ENCODE peak calls at places on chromosomes 5 and 9, in six cellular contexts. One of them, this sample, is unnamed.
A peak's percentile ranks its signal among the peaks of the same experiment; 100 is the strongest.

GRCh38 chr9:89428222-89428761 is 69.6 kb downstream of the SEMA4D start:
- DNase-seq in endothelial cell of umbilical vein: no peak
- DNase-seq in fibroblast of villous mesenchyme: no peak
- DNase-seq in heart right ventricle: no peak
- DNase-seq in astrocyte: no peak
- DNase-seq in esophagus squamous epithelium: no peak
- DNase-seq in this sample: no peak

GRCh38 chr9:112094948-112095779 is 79.9 kb downstream of the SUSD1 start:
- DNase-seq in heart right ventricle: no peak
- DNase-seq in esophagus squamous epithelium: no peak
- DNase-seq in astrocyte: no peak
- DNase-seq in endothelial cell of umbilical vein: peak; percentile 13
- DNase-seq in fibroblast of villous mesenchyme: no peak
- DNase-seq in this sample: no peak

GRCh38 chr9:123191660-123192059 is 76.7 kb downstream of the STRBP start:
- DNase-seq in esophagus squamous epithelium: no peak
- DNase-seq in fibroblast of villous mesenchyme: no peak
- DNase-seq in astrocyte: no peak
- DNase-seq in heart right ventricle: no peak
- DNase-seq in endothelial cell of umbilical vein: no peak
- DNase-seq in this sample: no peak

GRCh38 chr9:96616817-96617438 is 2.7 kb downstream of the CDC14B start:
- DNase-seq in heart right ventricle: no peak
- DNase-seq in astrocyte: no peak
- DNase-seq in esophagus squamous epithelium: no peak
- DNase-seq in endothelial cell of umbilical vein: no peak
- DNase-seq in fibroblast of villous mesenchyme: no peak
- DNase-seq in this sample: no peak

GRCh38 chr9:89386797-89387196 is 68.5 kb downstream of the SECISBP2 start:
- DNase-seq in endothelial cell of umbilical vein: no peak
- DNase-seq in esophagus squamous epithelium: no peak
- DNase-seq in fibroblast of villous mesenchyme: no peak
- DNase-seq in astrocyte: no peak
- DNase-seq in heart right ventricle: peak; percentile 35
- DNase-seq in this sample: no peak

GRCh38 chr5:157295247-157295646 is 29.3 kb downstream of the CYFIP2 start:
- DNase-seq in endothelial cell of umbilical vein: no peak
- DNase-seq in esophagus squamous epithelium: no peak
- DNase-seq in astrocyte: no peak
- DNase-seq in heart right ventricle: no peak
- DNase-seq in fibroblast of villous mesenchyme: no peak
- DNase-seq in this sample: no peak

GRCh38 chr5:53507013-53507412 is 26.6 kb downstream of the FST start:
- DNase-seq in astrocyte: no peak
- DNase-seq in heart right ventricle: no peak
- DNase-seq in fibroblast of villous mesenchyme: no peak
- DNase-seq in esophagus squamous epithelium: no peak
- DNase-seq in endothelial cell of umbilical vein: no peak
- DNase-seq in this sample: no peak

GRCh38 chr5:45696206-45696836 is at the start of gene HCN1:
- DNase-seq in fibroblast of villous mesenchyme: peak; percentile 18
- DNase-seq in endothelial cell of umbilical vein: peak; percentile 73
- DNase-seq in heart right ventricle: peak; percentile 59
- DNase-seq in astrocyte: peak; percentile 55
- DNase-seq in esophagus squamous epithelium: no peak
- DNase-seq in this sample: peak; percentile 78

GRCh38 chr5:102481044-102481715 is 17.6 kb downstream of the SLCO6A1 start:
- DNase-seq in heart right ventricle: no peak
- DNase-seq in astrocyte: peak; percentile 32
- DNase-seq in endothelial cell of umbilical vein: no peak
- DNase-seq in fibroblast of villous mesenchyme: no peak
- DNase-seq in esophagus squamous epithelium: no peak
- DNase-seq in this sample: no peak

GRCh38 chr9:111943746-111944145 is 47.1 kb downstream of the UGCG start:
- DNase-seq in astrocyte: no peak
- DNase-seq in fibroblast of villous mesenchyme: no peak
- DNase-seq in esophagus squamous epithelium: no peak
- DNase-seq in heart right ventricle: no peak
- DNase-seq in endothelial cell of umbilical vein: no peak
- DNase-seq in this sample: no peak

GRCh38 chr5:136769900-136770684 is 404.7 kb upstream of the TRPC7 start:
- DNase-seq in endothelial cell of umbilical vein: peak; percentile 66
- DNase-seq in astrocyte: peak; percentile 29
- DNase-seq in fibroblast of villous mesenchyme: peak; percentile 88
- DNase-seq in esophagus squamous epithelium: no peak
- DNase-seq in heart right ventricle: peak; percentile 40
- DNase-seq in this sample: peak; percentile 68

GRCh38 chr5:147869112-147869511 is 9.4 kb upstream of the SCGB3A2 start:
- DNase-seq in astrocyte: no peak
- DNase-seq in endothelial cell of umbilical vein: no peak
- DNase-seq in heart right ventricle: no peak
- DNase-seq in fibroblast of villous mesenchyme: no peak
- DNase-seq in esophagus squamous epithelium: no peak
- DNase-seq in this sample: no peak

DNA sequence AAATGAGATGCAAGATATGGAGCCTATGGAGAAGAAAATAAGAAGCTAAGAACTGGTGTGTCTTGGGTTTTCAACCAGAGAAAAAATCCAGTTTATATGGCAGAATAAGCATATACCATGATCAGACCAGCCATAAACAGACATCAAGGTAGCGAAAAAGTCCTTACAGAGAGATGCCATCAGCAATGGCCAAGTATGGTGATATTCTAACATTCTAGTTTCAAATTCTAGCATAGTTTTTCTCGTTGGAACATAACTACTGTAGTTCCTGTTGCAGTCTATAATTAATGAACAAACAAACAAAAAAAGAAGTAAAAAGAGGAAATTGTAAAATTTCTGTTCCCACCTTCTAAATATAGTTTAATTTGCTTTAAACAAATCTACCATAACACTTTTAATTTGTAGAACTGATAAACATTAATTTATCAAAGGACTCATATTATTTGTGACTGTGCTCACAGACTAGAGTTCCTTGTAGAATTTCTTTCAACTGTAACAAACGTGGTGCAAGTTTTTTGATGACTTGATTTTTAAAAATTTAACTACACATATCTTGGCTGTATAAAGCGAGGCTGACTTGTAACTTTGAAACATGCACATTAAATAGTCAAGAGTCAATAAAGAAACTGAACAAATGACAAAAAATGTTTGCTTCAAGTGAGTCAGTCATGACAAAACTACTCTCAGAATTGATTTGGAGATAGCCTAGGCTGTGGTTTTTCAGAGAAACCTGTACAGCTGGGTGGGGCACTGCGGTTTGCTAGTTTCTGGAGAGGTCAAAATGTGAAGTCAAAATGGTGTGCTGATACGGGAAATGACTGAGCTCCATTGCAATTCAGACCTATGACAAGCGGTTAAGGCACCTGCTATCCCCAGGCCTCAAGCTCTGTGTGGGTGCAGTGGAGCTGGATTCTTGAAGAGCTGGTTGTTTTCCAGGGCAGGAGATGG is 10.1 kb upstream of the CD180 start:
- DNase-seq in esophagus squamous epithelium: no peak
- DNase-seq in astrocyte: peak; percentile 97
- DNase-seq in heart right ventricle: no peak
- DNase-seq in endothelial cell of umbilical vein: peak; percentile 13
- DNase-seq in fibroblast of villous mesenchyme: peak; percentile 45
- DNase-seq in this sample: peak; percentile 94
- H3K4me3 ChIP-seq in esophagus squamous epithelium: no peak overlapping the region
- H3K4me3 ChIP-seq in astrocyte: no peak overlapping the region
- H3K4me3 ChIP-seq in heart right ventricle: no peak overlapping the region
- H3K4me3 ChIP-seq in endothelial cell of umbilical vein: no peak overlapping the region
- H3K4me3 ChIP-seq in fibroblast of villous mesenchyme: no peak overlapping the region
- H3K4me3 ChIP-seq in this sample: no peak overlapping the region

DNA sequence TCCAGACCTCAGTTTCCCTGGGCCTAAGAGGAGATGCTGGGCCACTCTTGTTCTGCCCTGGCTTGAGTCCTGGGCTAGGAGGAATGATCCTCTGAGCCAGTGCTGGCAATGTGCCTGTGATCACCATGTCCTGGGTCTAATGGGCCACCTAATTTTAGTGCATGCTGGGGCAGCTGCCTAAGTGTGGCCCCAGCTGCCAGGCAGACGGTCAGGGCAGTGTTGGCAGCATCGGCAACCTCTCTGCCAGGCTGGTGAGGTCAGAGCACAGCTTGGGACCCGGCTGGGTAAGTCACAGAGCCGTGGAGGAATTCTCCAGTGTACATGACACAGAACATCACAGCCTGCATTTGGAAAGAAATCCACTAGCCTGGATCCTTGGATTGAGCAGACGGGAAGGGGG is 21.4 kb upstream of the PITX1 start:
- DNase-seq in heart right ventricle: peak; percentile 70
- DNase-seq in endothelial cell of umbilical vein: no peak
- DNase-seq in astrocyte: no peak
- DNase-seq in fibroblast of villous mesenchyme: no peak
- DNase-seq in esophagus squamous epithelium: no peak
- DNase-seq in this sample: no peak
- H3K4me3 ChIP-seq in heart right ventricle: no peak overlapping the region
- H3K4me3 ChIP-seq in endothelial cell of umbilical vein: no peak overlapping the region
- H3K4me3 ChIP-seq in astrocyte: no peak overlapping the region
- H3K4me3 ChIP-seq in fibroblast of villous mesenchyme: no peak overlapping the region
- H3K4me3 ChIP-seq in esophagus squamous epithelium: no peak overlapping the region
- H3K4me3 ChIP-seq in this sample: no peak overlapping the region

GRCh38 chr5:73215525-73215890 is 42.5 kb downstream of the TMEM174 start:
- DNase-seq in fibroblast of villous mesenchyme: no peak
- DNase-seq in astrocyte: no peak
- DNase-seq in heart right ventricle: no peak
- DNase-seq in esophagus squamous epithelium: no peak
- DNase-seq in endothelial cell of umbilical vein: no peak
- DNase-seq in this sample: no peak

GRCh38 chr5:73214921-73215490 is 42.0 kb downstream of the TMEM174 start:
- DNase-seq in fibroblast of villous mesenchyme: no peak
- DNase-seq in endothelial cell of umbilical vein: no peak
- DNase-seq in astrocyte: no peak
- DNase-seq in heart right ventricle: no peak
- DNase-seq in esophagus squamous epithelium: no peak
- DNase-seq in this sample: no peak

GRCh38 chr5:73218552-73219171 is 45.7 kb downstream of the TMEM174 start:
- DNase-seq in astrocyte: peak; percentile 41
- DNase-seq in esophagus squamous epithelium: no peak
- DNase-seq in heart right ventricle: no peak
- DNase-seq in endothelial cell of umbilical vein: peak; percentile 10
- DNase-seq in fibroblast of villous mesenchyme: peak; percentile 30
- DNase-seq in this sample: no peak

GRCh38 chr5:73213566-73213998 is 40.6 kb downstream of the TMEM174 start:
- DNase-seq in esophagus squamous epithelium: no peak
- DNase-seq in endothelial cell of umbilical vein: no peak
- DNase-seq in fibroblast of villous mesenchyme: peak; percentile 10
- DNase-seq in astrocyte: peak; percentile 88
- DNase-seq in heart right ventricle: no peak
- DNase-seq in this sample: no peak

DNA sequence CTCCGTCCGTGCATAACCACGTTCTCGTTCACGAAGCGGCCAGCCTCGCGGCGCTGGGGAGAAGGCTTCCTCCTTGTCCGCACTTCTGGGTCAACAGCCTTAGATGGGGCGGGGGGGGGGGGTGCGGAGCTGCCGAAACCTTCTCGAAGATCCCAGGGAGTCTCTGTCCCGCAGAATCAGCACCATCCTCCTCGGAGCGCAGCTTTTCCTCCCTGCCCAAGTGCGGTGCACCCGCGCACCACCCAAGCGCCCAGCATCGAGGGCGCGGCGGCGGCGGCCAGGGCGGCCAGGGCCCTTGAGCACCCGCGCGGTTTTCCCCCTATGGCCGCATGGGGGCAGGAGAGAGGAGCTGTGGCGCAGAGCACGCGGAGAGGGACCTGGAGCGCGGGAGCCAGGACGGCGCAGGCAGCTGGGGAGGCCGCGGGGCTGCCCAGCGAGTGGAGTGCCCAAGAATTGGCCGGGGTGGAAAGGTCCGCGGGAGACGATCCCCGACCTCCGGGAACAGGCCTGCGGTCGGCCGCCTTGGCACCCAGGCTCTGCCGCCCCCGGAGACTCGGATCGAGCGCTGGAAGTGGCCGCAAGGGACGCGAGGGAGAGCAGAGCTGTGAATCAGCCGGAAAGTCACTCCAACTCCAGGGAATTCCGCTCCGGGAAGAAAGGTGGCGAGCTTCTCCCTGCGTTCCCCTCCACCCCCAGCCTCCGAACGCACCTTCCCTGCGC is 43.1 kb downstream of the TMEM174 start:
- DNase-seq in esophagus squamous epithelium: no peak
- DNase-seq in astrocyte: peak; percentile 70
- DNase-seq in heart right ventricle: peak; percentile 58
- DNase-seq in endothelial cell of umbilical vein: peak; percentile 82
- DNase-seq in fibroblast of villous mesenchyme: peak; percentile 73
- DNase-seq in this sample: no peak
- H3K4me3 ChIP-seq in esophagus squamous epithelium: peak overlapping the region; percentile 44
- H3K4me3 ChIP-seq in astrocyte: peak overlapping the region; percentile 56
- H3K4me3 ChIP-seq in heart right ventricle: peak overlapping the region; percentile 42
- H3K4me3 ChIP-seq in endothelial cell of umbilical vein: peak overlapping the region; percentile 37
- H3K4me3 ChIP-seq in fibroblast of villous mesenchyme: peak overlapping the region; percentile 48
- H3K4me3 ChIP-seq in this sample: peak overlapping the region; percentile 32

DNA sequence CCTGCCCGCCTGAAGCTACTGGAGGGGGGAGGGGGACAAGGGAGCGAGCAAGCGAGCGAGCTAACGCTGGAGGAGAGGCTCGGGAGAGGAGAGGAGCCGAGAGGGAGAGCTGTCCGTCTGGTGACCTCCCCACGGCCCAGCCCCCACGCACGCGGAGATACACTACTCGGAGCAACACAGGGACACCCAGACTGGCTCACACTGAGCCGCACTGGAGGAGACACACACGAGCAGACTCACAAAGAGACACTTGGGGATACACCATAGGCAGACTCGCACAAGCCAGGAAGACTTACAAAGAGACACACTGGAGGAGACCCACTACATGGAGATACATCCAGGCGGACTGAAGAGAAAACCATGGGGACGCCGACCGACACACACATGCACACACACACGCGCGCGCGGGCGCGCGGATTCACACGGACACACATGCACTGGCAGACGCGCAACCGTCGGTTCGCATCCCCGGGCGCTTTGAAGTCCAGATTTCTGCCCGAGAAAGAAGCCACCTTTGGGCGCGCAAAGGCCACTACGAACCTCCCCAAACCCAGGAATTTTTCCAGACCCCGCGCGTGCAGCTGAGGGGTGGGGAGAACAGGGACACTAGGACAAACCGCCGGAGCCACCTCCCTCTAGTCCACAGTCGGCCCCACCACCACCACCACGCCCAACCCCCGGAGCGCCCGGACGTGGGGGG is 703 bp downstream of the CNTFR start:
- DNase-seq in astrocyte: no peak
- DNase-seq in esophagus squamous epithelium: no peak
- DNase-seq in heart right ventricle: no peak
- DNase-seq in fibroblast of villous mesenchyme: no peak
- DNase-seq in endothelial cell of umbilical vein: no peak
- DNase-seq in this sample: no peak
- H3K4me3 ChIP-seq in astrocyte: no peak overlapping the region
- H3K4me3 ChIP-seq in esophagus squamous epithelium: peak overlapping the region; percentile 66
- H3K4me3 ChIP-seq in heart right ventricle: peak overlapping the region; percentile 51
- H3K4me3 ChIP-seq in fibroblast of villous mesenchyme: no peak overlapping the region
- H3K4me3 ChIP-seq in endothelial cell of umbilical vein: no peak overlapping the region
- H3K4me3 ChIP-seq in this sample: peak overlapping the region; percentile 36

This sample was measured in RWPE2.